ENCODE peak calls at places on chromosome 9, in nine cellular contexts. One of them, this sample, is unnamed.

GRCh38 chr9:93683331-93684134 is 107.1 kb downstream of the PHF2 start:
- DNase-seq in H9: peak
- DNase-seq in effector memory CD4-positive, alpha-beta T cell: no peak
- DNase-seq in left lung: no peak
- DNase-seq in endodermal cell: peak
- DNase-seq in lower lobe of right lung: no peak
- DNase-seq in naive thymus-derived CD4-positive, alpha-beta T cell: no peak
- DNase-seq in GM23338: no peak
- DNase-seq in IMR-90: no peak
- DNase-seq in this sample: no peak

GRCh38 chr9:118985851-118986250 is 383.4 kb downstream of the BRINP1 start:
- DNase-seq in GM23338: no peak
- DNase-seq in left lung: no peak
- DNase-seq in naive thymus-derived CD4-positive, alpha-beta T cell: no peak
- DNase-seq in H9: no peak
- DNase-seq in endodermal cell: no peak
- DNase-seq in lower lobe of right lung: no peak
- DNase-seq in IMR-90: no peak
- DNase-seq in effector memory CD4-positive, alpha-beta T cell: no peak
- DNase-seq in this sample: no peak

GRCh38 chr9:134648701-134649525 is 7.3 kb downstream of the COL5A1 start:
- DNase-seq in naive thymus-derived CD4-positive, alpha-beta T cell: no peak
- DNase-seq in lower lobe of right lung: no peak
- DNase-seq in H9: no peak
- DNase-seq in effector memory CD4-positive, alpha-beta T cell: no peak
- DNase-seq in GM23338: no peak
- DNase-seq in IMR-90: peak
- DNase-seq in left lung: no peak
- DNase-seq in endodermal cell: no peak
- DNase-seq in this sample: no peak

GRCh38 chr9:94903961-94904421 is 177.5 kb downstream of the AOPEP start:
- DNase-seq in GM23338: no peak
- DNase-seq in effector memory CD4-positive, alpha-beta T cell: no peak
- DNase-seq in H9: no peak
- DNase-seq in left lung: no peak
- DNase-seq in naive thymus-derived CD4-positive, alpha-beta T cell: no peak
- DNase-seq in lower lobe of right lung: no peak
- DNase-seq in IMR-90: peak
- DNase-seq in endodermal cell: no peak
- DNase-seq in this sample: no peak

GRCh38 chr9:136546697-136547481 is 1.0 kb upstream of the NOTCH1 start:
- DNase-seq in endodermal cell: peak
- DNase-seq in naive thymus-derived CD4-positive, alpha-beta T cell: peak
- DNase-seq in H9: peak
- DNase-seq in lower lobe of right lung: peak
- DNase-seq in left lung: peak
- DNase-seq in IMR-90: peak
- DNase-seq in GM23338: peak
- DNase-seq in effector memory CD4-positive, alpha-beta T cell: peak
- DNase-seq in this sample: peak

GRCh38 chr9:86045654-86046053 is 53.7 kb downstream of the GOLM1 start:
- DNase-seq in lower lobe of right lung: no peak
- DNase-seq in H9: no peak
- DNase-seq in endodermal cell: no peak
- DNase-seq in GM23338: no peak
- DNase-seq in effector memory CD4-positive, alpha-beta T cell: no peak
- DNase-seq in IMR-90: no peak
- DNase-seq in naive thymus-derived CD4-positive, alpha-beta T cell: no peak
- DNase-seq in left lung: no peak
- DNase-seq in this sample: no peak

GRCh38 chr9:121731919-121732318 is 80.5 kb downstream of the DAB2IP start:
- DNase-seq in naive thymus-derived CD4-positive, alpha-beta T cell: no peak
- DNase-seq in GM23338: no peak
- DNase-seq in lower lobe of right lung: no peak
- DNase-seq in H9: no peak
- DNase-seq in effector memory CD4-positive, alpha-beta T cell: no peak
- DNase-seq in left lung: no peak
- DNase-seq in endodermal cell: no peak
- DNase-seq in IMR-90: no peak
- DNase-seq in this sample: no peak

GRCh38 chr9:71036501-71036900 is 84.9 kb downstream of the TRPM3 start:
- DNase-seq in naive thymus-derived CD4-positive, alpha-beta T cell: no peak
- DNase-seq in GM23338: no peak
- DNase-seq in H9: no peak
- DNase-seq in endodermal cell: no peak
- DNase-seq in lower lobe of right lung: no peak
- DNase-seq in IMR-90: no peak
- DNase-seq in effector memory CD4-positive, alpha-beta T cell: no peak
- DNase-seq in left lung: no peak
- DNase-seq in this sample: peak

GRCh38 chr9:131030239-131030977 is 21.4 kb downstream of the LAMC3 start:
- DNase-seq in endodermal cell: no peak
- DNase-seq in IMR-90: no peak
- DNase-seq in GM23338: no peak
- DNase-seq in naive thymus-derived CD4-positive, alpha-beta T cell: no peak
- DNase-seq in left lung: no peak
- DNase-seq in effector memory CD4-positive, alpha-beta T cell: no peak
- DNase-seq in lower lobe of right lung: no peak
- DNase-seq in H9: no peak
- DNase-seq in this sample: no peak

GRCh38 chr9:38619556-38620447 is 594 bp downstream of the ANKRD18A start:
- DNase-seq in IMR-90: no peak
- DNase-seq in GM23338: peak
- DNase-seq in H9: peak
- DNase-seq in endodermal cell: peak
- DNase-seq in lower lobe of right lung: peak
- DNase-seq in naive thymus-derived CD4-positive, alpha-beta T cell: peak
- DNase-seq in left lung: no peak
- DNase-seq in effector memory CD4-positive, alpha-beta T cell: peak
- DNase-seq in this sample: peak

GRCh38 chr9:114370985-114371335 is 16.8 kb downstream of the AKNA start:
- DNase-seq in left lung: peak
- DNase-seq in GM23338: no peak
- DNase-seq in effector memory CD4-positive, alpha-beta T cell: no peak
- DNase-seq in H9: no peak
- DNase-seq in lower lobe of right lung: no peak
- DNase-seq in endodermal cell: peak
- DNase-seq in naive thymus-derived CD4-positive, alpha-beta T cell: no peak
- DNase-seq in IMR-90: no peak
- DNase-seq in this sample: no peak

GRCh38 chr9:113520109-113520642 is 56.6 kb downstream of the RGS3 start:
- DNase-seq in H9: no peak
- DNase-seq in endodermal cell: no peak
- DNase-seq in GM23338: no peak
- DNase-seq in effector memory CD4-positive, alpha-beta T cell: peak
- DNase-seq in lower lobe of right lung: no peak
- DNase-seq in left lung: no peak
- DNase-seq in naive thymus-derived CD4-positive, alpha-beta T cell: no peak
- DNase-seq in IMR-90: peak
- DNase-seq in this sample: peak

GRCh38 chr9:133307271-133307670 is 28.7 kb downstream of the SURF6 start:
- DNase-seq in H9: no peak
- DNase-seq in left lung: no peak
- DNase-seq in lower lobe of right lung: no peak
- DNase-seq in endodermal cell: no peak
- DNase-seq in IMR-90: no peak
- DNase-seq in effector memory CD4-positive, alpha-beta T cell: no peak
- DNase-seq in naive thymus-derived CD4-positive, alpha-beta T cell: no peak
- DNase-seq in GM23338: no peak
- DNase-seq in this sample: no peak

GRCh38 chr9:13857521-13857920 is 456.4 kb downstream of the NFIB start:
- DNase-seq in left lung: no peak
- DNase-seq in GM23338: no peak
- DNase-seq in IMR-90: peak
- DNase-seq in lower lobe of right lung: no peak
- DNase-seq in endodermal cell: no peak
- DNase-seq in naive thymus-derived CD4-positive, alpha-beta T cell: no peak
- DNase-seq in effector memory CD4-positive, alpha-beta T cell: no peak
- DNase-seq in H9: no peak
- DNase-seq in this sample: no peak

GRCh38 chr9:136720887-136721338 is 8.5 kb downstream of the DIPK1B start:
- DNase-seq in endodermal cell: peak
- DNase-seq in GM23338: no peak
- DNase-seq in H9: no peak
- DNase-seq in IMR-90: no peak
- DNase-seq in naive thymus-derived CD4-positive, alpha-beta T cell: no peak
- DNase-seq in effector memory CD4-positive, alpha-beta T cell: no peak
- DNase-seq in left lung: no peak
- DNase-seq in lower lobe of right lung: no peak
- DNase-seq in this sample: no peak

GRCh38 chr9:95192631-95193030 is 124.9 kb downstream of the FANCC start:
- DNase-seq in H9: no peak
- DNase-seq in endodermal cell: no peak
- DNase-seq in GM23338: no peak
- DNase-seq in naive thymus-derived CD4-positive, alpha-beta T cell: no peak
- DNase-seq in IMR-90: no peak
- DNase-seq in left lung: no peak
- DNase-seq in lower lobe of right lung: no peak
- DNase-seq in effector memory CD4-positive, alpha-beta T cell: no peak
- DNase-seq in this sample: no peak

GRCh38 chr9:116064970-116065369 is 88.6 kb upstream of the PAPPA start:
- DNase-seq in H9: no peak
- DNase-seq in left lung: no peak
- DNase-seq in IMR-90: peak
- DNase-seq in effector memory CD4-positive, alpha-beta T cell: no peak
- DNase-seq in GM23338: no peak
- DNase-seq in endodermal cell: no peak
- DNase-seq in lower lobe of right lung: no peak
- DNase-seq in naive thymus-derived CD4-positive, alpha-beta T cell: no peak
- DNase-seq in this sample: no peak

GRCh38 chr9:86354882-86355399 is 731 bp upstream of the TUT7 start:
- DNase-seq in endodermal cell: no peak
- DNase-seq in effector memory CD4-positive, alpha-beta T cell: no peak
- DNase-seq in IMR-90: no peak
- DNase-seq in H9: no peak
- DNase-seq in lower lobe of right lung: no peak
- DNase-seq in left lung: no peak
- DNase-seq in GM23338: no peak
- DNase-seq in naive thymus-derived CD4-positive, alpha-beta T cell: no peak
- DNase-seq in this sample: no peak

GRCh38 chr9:37028425-37029031 is 5.5 kb downstream of the PAX5 start:
- DNase-seq in lower lobe of right lung: no peak
- DNase-seq in IMR-90: no peak
- DNase-seq in naive thymus-derived CD4-positive, alpha-beta T cell: no peak
- DNase-seq in left lung: no peak
- DNase-seq in endodermal cell: peak
- DNase-seq in effector memory CD4-positive, alpha-beta T cell: no peak
- DNase-seq in H9: no peak
- DNase-seq in GM23338: peak
- DNase-seq in this sample: no peak

GRCh38 chr9:87213948-87214347 is 266.6 kb upstream of the GAS1 start:
- DNase-seq in IMR-90: peak
- DNase-seq in lower lobe of right lung: no peak
- DNase-seq in effector memory CD4-positive, alpha-beta T cell: no peak
- DNase-seq in naive thymus-derived CD4-positive, alpha-beta T cell: no peak
- DNase-seq in H9: no peak
- DNase-seq in left lung: no peak
- DNase-seq in GM23338: no peak
- DNase-seq in endodermal cell: no peak
- DNase-seq in this sample: no peak

GRCh38 chr9:109880276-109881169 is 100.5 kb downstream of the PALM2AKAP2 start:
- DNase-seq in naive thymus-derived CD4-positive, alpha-beta T cell: peak
- DNase-seq in GM23338: peak
- DNase-seq in effector memory CD4-positive, alpha-beta T cell: no peak
- DNase-seq in lower lobe of right lung: no peak
- DNase-seq in IMR-90: peak
- DNase-seq in endodermal cell: peak
- DNase-seq in left lung: no peak
- DNase-seq in H9: peak
- DNase-seq in this sample: no peak
- H3K27ac ChIP-seq in naive thymus-derived CD4-positive, alpha-beta T cell: no peak
- H3K27ac ChIP-seq in GM23338: no peak
- H3K27ac ChIP-seq in effector memory CD4-positive, alpha-beta T cell: no peak
- H3K27ac ChIP-seq in lower lobe of right lung: no peak
- H3K27ac ChIP-seq in IMR-90: no peak
- H3K27ac ChIP-seq in endodermal cell: no peak
- H3K27ac ChIP-seq in left lung: no peak
- H3K27ac ChIP-seq in H9: no peak
- H3K27ac ChIP-seq in this sample: no peak

GRCh38 chr9:124311283-124311682 is 53.5 kb downstream of the NEK6 start:
- DNase-seq in endodermal cell: peak
- DNase-seq in H9: peak
- DNase-seq in IMR-90: no peak
- DNase-seq in effector memory CD4-positive, alpha-beta T cell: no peak
- DNase-seq in GM23338: peak
- DNase-seq in naive thymus-derived CD4-positive, alpha-beta T cell: no peak
- DNase-seq in left lung: no peak
- DNase-seq in lower lobe of right lung: no peak
- DNase-seq in this sample: no peak
- H3K27ac ChIP-seq in endodermal cell: no peak
- H3K27ac ChIP-seq in H9: no peak
- H3K27ac ChIP-seq in IMR-90: peak
- H3K27ac ChIP-seq in effector memory CD4-positive, alpha-beta T cell: no peak
- H3K27ac ChIP-seq in GM23338: no peak
- H3K27ac ChIP-seq in naive thymus-derived CD4-positive, alpha-beta T cell: no peak
- H3K27ac ChIP-seq in left lung: no peak
- H3K27ac ChIP-seq in lower lobe of right lung: no peak
- H3K27ac ChIP-seq in this sample: no peak

GRCh38 chr9:129665008-129665771 is at the start of gene PRRX2:
- DNase-seq in lower lobe of right lung: no peak
- DNase-seq in endodermal cell: peak
- DNase-seq in naive thymus-derived CD4-positive, alpha-beta T cell: peak
- DNase-seq in H9: no peak
- DNase-seq in left lung: no peak
- DNase-seq in IMR-90: peak
- DNase-seq in GM23338: peak
- DNase-seq in effector memory CD4-positive, alpha-beta T cell: no peak
- DNase-seq in this sample: no peak
- H3K27ac ChIP-seq in lower lobe of right lung: no peak
- H3K27ac ChIP-seq in endodermal cell: no peak
- H3K27ac ChIP-seq in naive thymus-derived CD4-positive, alpha-beta T cell: no peak
- H3K27ac ChIP-seq in H9: no peak
- H3K27ac ChIP-seq in left lung: no peak
- H3K27ac ChIP-seq in IMR-90: peak
- H3K27ac ChIP-seq in GM23338: no peak
- H3K27ac ChIP-seq in effector memory CD4-positive, alpha-beta T cell: no peak
- H3K27ac ChIP-seq in this sample: no peak

DNA sequence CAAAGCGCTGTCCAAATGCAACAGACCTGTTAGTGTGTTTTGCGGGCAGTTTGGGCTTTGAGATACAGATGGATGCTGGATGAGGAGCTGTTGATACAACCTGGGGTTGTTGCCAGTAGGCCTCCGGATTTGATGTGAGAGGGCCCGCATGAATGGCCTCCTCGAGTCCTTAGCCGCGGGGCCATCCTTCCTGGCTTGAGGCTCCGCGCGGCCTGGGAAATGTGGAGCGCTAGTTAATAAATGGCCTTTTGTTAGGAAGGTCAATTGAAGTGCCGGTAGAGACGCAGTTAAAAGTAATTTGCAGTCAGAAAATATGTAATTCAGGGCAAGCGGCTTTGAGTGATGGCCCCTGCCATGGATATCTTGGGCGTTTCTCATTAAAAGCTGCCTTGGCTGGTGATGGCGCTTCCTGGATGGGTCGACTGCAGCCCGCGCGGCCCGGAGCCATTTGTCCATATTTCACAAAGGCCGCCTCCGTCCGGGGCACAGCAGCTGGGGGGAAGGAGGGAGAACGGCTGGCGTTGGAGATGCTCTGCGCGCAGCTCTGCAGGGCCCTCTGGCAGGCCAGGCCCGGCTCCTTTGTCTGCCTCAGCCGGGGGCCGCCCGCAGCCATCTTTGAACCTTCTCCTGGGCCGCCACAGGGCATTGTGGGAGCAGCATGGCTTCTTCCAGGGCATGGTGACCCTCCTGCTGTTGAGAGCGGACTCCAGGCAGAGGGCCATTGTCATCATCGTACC is 11.2 kb downstream of the MVB12B start:
- DNase-seq in left lung: no peak
- DNase-seq in naive thymus-derived CD4-positive, alpha-beta T cell: no peak
- DNase-seq in lower lobe of right lung: no peak
- DNase-seq in IMR-90: no peak
- DNase-seq in GM23338: no peak
- DNase-seq in effector memory CD4-positive, alpha-beta T cell: no peak
- DNase-seq in H9: no peak
- DNase-seq in endodermal cell: no peak
- DNase-seq in this sample: no peak
- H3K27ac ChIP-seq in left lung: no peak
- H3K27ac ChIP-seq in naive thymus-derived CD4-positive, alpha-beta T cell: no peak
- H3K27ac ChIP-seq in lower lobe of right lung: no peak
- H3K27ac ChIP-seq in IMR-90: no peak
- H3K27ac ChIP-seq in GM23338: no peak
- H3K27ac ChIP-seq in effector memory CD4-positive, alpha-beta T cell: no peak
- H3K27ac ChIP-seq in H9: no peak
- H3K27ac ChIP-seq in endodermal cell: peak
- H3K27ac ChIP-seq in this sample: no peak